ENCODE peak calls at places on chromosomes 5 and 9, in seven cellular contexts. D is mesendoderm, T is neuronal stem cell, J is H1, L is IMR-90, X is mesenchymal stem cell, U is trophoblast cell. I is an unnamed sample. For H3K4me1 and H3K79me1, the result is how much of the 10 kb centered on the place peaks cover.

GRCh38 chr9:74960548-74960947 is 7.8 kb upstream of the C9orf40 start:
- DNase-seq in X (peak), L (peak), D (no peak), U (peak), J (no peak), T (no peak), I (no peak)

GRCh38 chr5:135488727-135489465 is 36.7 kb upstream of the TIFAB start:
- DNase-seq in L (peak), U (no peak), T (peak), J (peak), D (peak), X (peak), I (peak)

GRCh38 chr5:111234125-111234524 is 9.9 kb downstream of the CAMK4 start:
- DNase-seq in D (no peak), U (no peak), J (no peak), T (no peak), X (no peak), L (no peak), I (no peak)

GRCh38 chr5:93582677-93583524 is at the start of gene NR2F1:
- DNase-seq in D (peak), X (peak), T (peak), L (peak), J (peak), U (no peak), I (peak)

GRCh38 chr9:14340536-14340935 is 26.6 kb upstream of the NFIB start:
- DNase-seq in D (no peak), L (no peak), T (no peak), U (no peak), J (no peak), X (no peak), I (no peak)

GRCh38 chr9:124180557-124180956 is 77.2 kb upstream of the NEK6 start:
- DNase-seq in L (peak), T (no peak), D (no peak), J (no peak), U (no peak), X (no peak), I (no peak)

GRCh38 chr9:6096821-6097220 is 81.4 kb upstream of the RANBP6 start:
- DNase-seq in L (peak), X (peak), T (no peak), J (no peak), D (no peak), U (no peak), I (no peak)

GRCh38 chr5:150670961-150671337 is 9.9 kb downstream of the MYOZ3 start:
- DNase-seq in D (peak), J (no peak), X (no peak), U (no peak), T (no peak), L (no peak), I (no peak)

GRCh38 chr5:124888050-124888506 is 141.6 kb upstream of the ZNF608 start:
- DNase-seq in J (no peak), D (peak), U (no peak), T (no peak), L (no peak), X (no peak), I (no peak)

GRCh38 chr9:30075451-30076199 is 2308.8 kb upstream of the ACO1 start:
- DNase-seq in J (no peak), L (no peak), T (no peak), D (peak), U (peak), X (peak), I (no peak)

GRCh38 chr9:4238522-4238921 is 61.3 kb downstream of the GLIS3 start:
- DNase-seq in J (no peak), L (peak), D (no peak), U (no peak), T (no peak), X (peak), I (no peak)

GRCh38 chr9:108568093-108568492 is 287.7 kb downstream of the ACTL7B start:
- DNase-seq in J (no peak), T (no peak), U (no peak), D (no peak), X (no peak), L (no peak), I (no peak)

GRCh38 chr5:1437452-1437851 is 7.8 kb downstream of the SLC6A3 start:
- DNase-seq in X (peak), D (peak), U (no peak), J (peak), L (peak), T (no peak), I (peak)

GRCh38 chr9:8694983-8695588 is 895.5 kb upstream of the DMAC1 start:
- DNase-seq in U (no peak), J (no peak), T (no peak), D (peak), L (no peak), X (no peak), I (no peak)

GRCh38 chr5:119840175-119840574 is 210.8 kb downstream of the FAM170A start:
- DNase-seq in J (no peak), U (no peak), X (no peak), L (no peak), T (no peak), D (no peak), I (no peak)

GRCh38 chr5:179700401-179700918 is 1.7 kb downstream of the CANX start:
- DNase-seq in D (peak), L (peak), X (peak), T (no peak), J (no peak), U (no peak), I (no peak)

GRCh38 chr5:132458651-132459030 is 31.9 kb downstream of the IRF1 start:
- DNase-seq in L (peak), J (no peak), U (no peak), X (peak), D (no peak), T (no peak), I (no peak)

GRCh38 chr5:112412370-112412769 is 6.7 kb downstream of the EPB41L4A start:
- DNase-seq in T (no peak), J (no peak), X (no peak), L (no peak), D (no peak), U (no peak), I (no peak)

GRCh38 chr5:142433526-142434321 is 108.9 kb upstream of the SPRY4 start:
- DNase-seq in U (no peak), J (no peak), T (no peak), L (peak), X (peak), D (peak), I (no peak)

GRCh38 chr9:89254773-89255125 is 56.2 kb upstream of the CKS2 start:
- DNase-seq in U (no peak), T (no peak), J (no peak), X (no peak), D (no peak), L (no peak), I (no peak)

GRCh38 chr5:128093368-128093767 is 9.8 kb downstream of the SLC12A2 start:
- DNase-seq in D (no peak), X (no peak), U (no peak), L (no peak), T (no peak), J (no peak), I (no peak)

GRCh38 chr9:110142868-110143866 is 64.8 kb downstream of the C9orf152 start:
- DNase-seq in X (peak), L (no peak), D (no peak), J (no peak), U (no peak), T (no peak), I (peak)

GRCh38 chr5:38347040-38347763 is 88.8 kb downstream of the EGFLAM start:
- DNase-seq in U (no peak), L (no peak), D (peak), J (no peak), X (no peak), T (no peak), I (no peak)

GRCh38 chr9:6024035-6024554 is 8.7 kb upstream of the RANBP6 start:
- DNase-seq in L (no peak), J (no peak), T (peak), X (peak), U (peak), D (peak), I (no peak)

GRCh38 chr9:35649431-35650340 is 1.0 kb downstream of the SIT1 start:
- DNase-seq in T (no peak), L (no peak), J (no peak), D (no peak), U (no peak), X (no peak), I (no peak)

GRCh38 chr5:156687514-156687913 is 162.6 kb upstream of the PPP1R2B start:
- DNase-seq in J (no peak), U (no peak), T (no peak), X (no peak), L (no peak), D (no peak), I (no peak)

GRCh38 chr5:150284311-150284710 is 5.3 kb downstream of the CAMK2A start:
- DNase-seq in J (no peak), L (no peak), D (no peak), T (no peak), X (no peak), U (no peak), I (no peak)

GRCh38 chr9:130692365-130692764 is 1.2 kb upstream of the EXOSC2 start:
- DNase-seq in L (no peak), D (peak), T (peak), U (no peak), J (peak), X (peak), I (peak)

GRCh38 chr5:108003178-108003577 is 332.4 kb upstream of the EFNA5 start:
- DNase-seq in T (no peak), L (peak), U (no peak), J (no peak), D (no peak), X (peak), I (no peak)

GRCh38 chr5:142143878-142144277 is 35.3 kb downstream of the NDFIP1 start:
- DNase-seq in D (peak), T (no peak), X (peak), J (no peak), U (no peak), L (peak), I (no peak)

GRCh38 chr5:115396698-115397097 is 100.2 kb upstream of the CCDC112 start:
- DNase-seq in U (no peak), L (peak), D (no peak), T (no peak), X (no peak), J (no peak), I (no peak)

GRCh38 chr9:75891277-75892167 is 1.0 kb downstream of the PCSK5 start:
- DNase-seq in X (peak), U (no peak), L (peak), D (peak), J (no peak), T (peak), I (peak)

GRCh38 chr9:123002754-123003153 is 30.7 kb upstream of the GPR21 start:
- DNase-seq in X (peak), J (no peak), D (peak), T (no peak), L (peak), U (no peak), I (no peak)

GRCh38 chr9:98709968-98710965 is 1.5 kb upstream of the GABBR2 start:
- DNase-seq in J (no peak), L (peak), T (no peak), U (no peak), X (peak), D (peak), I (peak)

GRCh38 chr5:98050583-98050982 is 722.9 kb upstream of the RGMB start:
- DNase-seq in U (no peak), D (peak), J (no peak), T (no peak), L (peak), X (peak), I (no peak)

GRCh38 chr5:143913008-143913752 is 101.2 kb downstream of the HMHB1 start:
- DNase-seq in L (peak), X (no peak), D (no peak), T (no peak), J (no peak), U (no peak), I (no peak)

GRCh38 chr5:172110260-172110815 is 77.7 kb downstream of the STK10 start:
- DNase-seq in T (no peak), J (no peak), X (no peak), L (no peak), U (no peak), D (no peak), I (no peak)

GRCh38 chr5:172114875-172115422 is 73.1 kb downstream of the STK10 start:
- DNase-seq in U (no peak), D (no peak), T (no peak), L (no peak), X (no peak), J (no peak), I (peak)

GRCh38 chr5:172110921-172111873 is 76.8 kb downstream of the STK10 start:
- DNase-seq in L (peak), D (no peak), J (no peak), T (no peak), X (peak), U (peak), I (peak)

GRCh38 chr5:172115541-172115982 is 72.5 kb downstream of the STK10 start:
- DNase-seq in D (no peak), X (no peak), T (no peak), L (no peak), U (no peak), J (no peak), I (no peak)

GRCh38 chr5:172113036-172113435 is 75.0 kb downstream of the STK10 start:
- DNase-seq in T (no peak), D (no peak), L (no peak), X (no peak), J (no peak), U (no peak), I (no peak)
- H3K4me1 ChIP-seq in T (under half), D (under half), L (under half), X (under half), J (under half), U (under half), I (under half)

DNA sequence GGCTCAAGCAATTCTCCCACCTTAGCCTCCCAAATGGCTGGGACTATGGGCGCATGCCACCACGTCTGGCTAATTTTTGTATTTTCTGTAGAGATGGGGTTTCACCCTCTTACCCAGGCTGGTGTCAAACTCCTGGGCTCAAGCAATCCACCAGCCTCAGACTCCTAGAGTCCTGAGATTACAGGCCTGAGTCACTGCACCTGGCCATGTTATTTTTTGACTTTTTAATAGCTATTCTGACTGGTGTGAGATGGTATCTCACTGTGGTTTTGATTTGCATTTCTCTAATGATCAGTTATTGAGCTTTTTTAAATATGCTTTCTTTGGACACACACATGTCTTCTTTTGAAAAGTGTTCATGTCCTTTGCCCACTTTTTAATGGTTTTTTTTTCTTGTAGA is 38.2 kb downstream of the FBXW2 start:
- DNase-seq in T (no peak), D (no peak), L (no peak), J (no peak), U (no peak), X (no peak), I (no peak)
- H3K79me1 ChIP-seq in T (under half), D (under half), L (under half), J (under half), U (under half), X (under half), I (under half)

GRCh38 chr9:113526231-113526746 is 62.8 kb downstream of the RGS3 start:
- DNase-seq in D (no peak), J (no peak), L (no peak), U (no peak), X (no peak), T (no peak), I (no peak)

GRCh38 chr9:113525208-113525607 is 61.7 kb downstream of the RGS3 start:
- DNase-seq in L (no peak), U (no peak), T (no peak), X (no peak), D (no peak), J (no peak), I (no peak)

GRCh38 chr9:113526841-113527240 is 63.3 kb downstream of the RGS3 start:
- DNase-seq in U (no peak), D (no peak), T (no peak), L (peak), X (no peak), J (no peak), I (no peak)

GRCh38 chr9:113524460-113524859 is 60.9 kb downstream of the RGS3 start:
- DNase-seq in T (no peak), D (no peak), J (no peak), U (no peak), L (no peak), X (no peak), I (no peak)

GRCh38 chr9:113525831-113526230 is 62.3 kb downstream of the RGS3 start:
- DNase-seq in U (no peak), D (no peak), J (no peak), T (no peak), X (no peak), L (no peak), I (no peak)
- H3K4me1 ChIP-seq in U (under half), D (under half), J (under half), T (under half), X (under half), L (under half), I (under half)

DNA sequence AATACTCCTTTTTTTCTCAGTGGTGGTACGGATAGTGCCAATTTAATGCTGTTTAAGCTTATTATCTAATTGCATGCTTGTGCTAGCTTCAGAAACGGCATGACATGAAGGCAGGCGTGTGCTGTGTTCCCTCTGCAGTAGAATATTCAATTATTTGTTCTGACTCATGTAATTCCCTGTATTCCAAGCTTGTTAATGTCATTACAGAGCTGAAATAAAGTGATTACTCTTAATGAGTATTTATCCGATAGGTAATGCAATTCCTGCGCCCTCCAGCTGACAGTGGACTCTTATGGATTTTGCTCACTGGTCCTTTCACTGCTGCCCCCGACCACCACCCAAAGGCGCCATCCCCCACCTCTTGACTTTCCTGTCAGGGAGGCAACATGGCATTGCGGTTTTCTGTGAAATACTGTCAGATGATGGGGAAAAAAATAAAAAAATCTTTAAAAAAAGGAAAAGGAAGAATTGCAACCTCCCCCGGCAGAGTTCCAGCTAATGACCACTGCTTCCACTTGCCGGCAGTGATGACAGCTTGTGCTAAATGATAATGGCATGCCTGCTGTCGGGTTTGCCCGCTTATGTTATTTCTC is 335.4 kb upstream of the ADAMTS16 start:
- DNase-seq in D (no peak), J (no peak), T (no peak), L (no peak), U (no peak), X (no peak), I (no peak)
- H3K79me1 ChIP-seq in D (under half), J (under half), T (under half), L (under half), U (under half), X (under half), I (under half)

DNA sequence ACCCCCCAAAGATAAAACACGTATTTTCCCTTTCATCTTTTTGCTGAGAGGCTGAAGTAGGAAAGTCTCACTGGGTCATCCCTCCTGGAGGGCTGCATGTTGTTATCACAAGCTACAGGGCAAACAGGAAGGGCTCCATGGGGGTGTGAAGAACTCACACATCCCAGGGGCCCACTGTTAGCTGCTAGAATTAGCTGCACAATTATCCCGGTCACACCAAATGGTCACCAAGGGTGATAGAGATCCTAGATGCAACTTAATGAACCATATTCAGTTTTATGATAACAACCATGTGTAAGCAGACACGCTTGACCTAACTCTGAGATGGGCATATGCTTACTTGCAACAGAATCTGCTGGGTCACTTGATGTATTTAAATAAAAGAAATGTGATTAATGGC is 143.4 kb upstream of the C6 start:
- DNase-seq in T (no peak), J (no peak), L (no peak), U (no peak), D (peak), X (no peak), I (no peak)
- H3K4me1 ChIP-seq in T (under half), J (under half), L (under half), U (under half), D (under half), X (under half), I (under half)

GRCh38 chr9:126043691-126044090 is 282.9 kb upstream of the MVB12B start:
- DNase-seq in U (no peak), L (no peak), X (no peak), D (no peak), J (no peak), T (no peak), I (no peak)
- H3K79me1 ChIP-seq in U (under half), L (under half), X (under half), D (under half), J (under half), T (under half), I (under half)

I was measured in H9.